ENCODE peak calls at places on chromosome 21, in seven cellular contexts. T is fibroblast of lung, V is OCI-LY7, R is mesenchymal stem cell, Q is IMR-90, Z is HCT116, H is PC-3. F is an unnamed sample. For H3K4me1, the result is how much of the 10 kb centered on the place peaks cover.

GRCh38 chr21:46124083-46124925 is 26.4 kb downstream of the COL6A2 start:
- DNase-seq in T (no peak), V (no peak), R (no peak), Q (no peak), Z (no peak), H (no peak), F (no peak)

GRCh38 chr21:37793660-37794059 is 122.6 kb downstream of the KCNJ6 start:
- DNase-seq in T (peak), V (no peak), R (peak), Q (peak), Z (no peak), H (no peak), F (no peak)

GRCh38 chr21:17729455-17729854 is 89.7 kb downstream of the C21orf91 start:
- DNase-seq in T (no peak), V (no peak), R (no peak), Q (no peak), Z (no peak), H (no peak), F (no peak)

GRCh38 chr21:25176637-25177412 is 430.5 kb downstream of the MRPL39 start:
- DNase-seq in T (peak), V (no peak), R (no peak), Q (peak), Z (no peak), H (peak), F (no peak)

GRCh38 chr21:41164981-41165650 is 2.8 kb upstream of the BACE2 start:
- DNase-seq in T (peak), V (no peak), R (no peak), Q (peak), Z (no peak), H (peak), F (peak)

GRCh38 chr21:14766241-14766640 is 220.1 kb upstream of the SAMSN1 start:
- DNase-seq in T (no peak), V (peak), R (no peak), Q (no peak), Z (peak), H (peak), F (no peak)

GRCh38 chr21:18705971-18706370 is 302.4 kb upstream of the TMPRSS15 start:
- DNase-seq in T (no peak), V (no peak), R (no peak), Q (no peak), Z (no peak), H (peak), F (peak)

GRCh38 chr21:14545906-14546480 is at the start of gene SAMSN1:
- DNase-seq in T (no peak), V (no peak), R (peak), Q (no peak), Z (no peak), H (peak), F (peak)

GRCh38 chr21:25424674-25425073 is 182.6 kb downstream of the MRPL39 start:
- DNase-seq in T (no peak), V (no peak), R (no peak), Q (no peak), Z (no peak), H (no peak), F (no peak)

GRCh38 chr21:31107151-31107785 is 69.0 kb upstream of the KRTAP19-8 start:
- DNase-seq in T (no peak), V (no peak), R (peak), Q (peak), Z (no peak), H (no peak), F (no peak)

DNA sequence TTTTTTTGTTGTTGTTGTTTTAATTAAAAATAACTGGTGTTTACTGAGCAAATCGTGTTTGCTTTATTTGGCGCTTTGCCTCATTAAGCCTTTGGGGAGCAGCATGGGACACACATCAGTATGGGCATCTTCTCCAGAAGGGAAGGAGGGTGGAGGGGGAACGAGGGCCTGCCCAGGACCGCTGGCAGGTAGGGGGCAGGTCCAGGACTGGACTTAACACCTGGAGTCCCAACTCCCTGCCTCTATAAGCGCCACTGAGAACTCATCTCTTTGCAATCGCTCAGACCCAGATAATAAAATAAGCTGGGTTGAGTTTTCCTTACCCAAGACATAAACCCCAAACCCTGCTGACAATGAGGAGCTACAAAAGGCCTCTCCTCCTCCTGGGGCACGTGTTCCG is 15.1 kb downstream of the ABCG1 start:
- DNase-seq in T (no peak), V (no peak), R (no peak), Q (no peak), Z (no peak), H (no peak), F (no peak)
- H3K27ac ChIP-seq in T (no peak), V (peak), R (no peak), Q (peak), Z (peak), H (no peak), F (peak)

GRCh38 chr21:36511484-36512227 is 31.7 kb upstream of the CLDN14 start:
- DNase-seq in T (peak), V (peak), R (no peak), Q (peak), Z (no peak), H (no peak), F (peak)

GRCh38 chr21:36510911-36511310 is 31.0 kb upstream of the CLDN14 start:
- DNase-seq in T (no peak), V (no peak), R (no peak), Q (no peak), Z (no peak), H (no peak), F (no peak)

GRCh38 chr21:36509966-36510742 is 30.2 kb upstream of the CLDN14 start:
- DNase-seq in T (no peak), V (no peak), R (no peak), Q (no peak), Z (no peak), H (peak), F (peak)

GRCh38 chr21:36513430-36513829 is 33.5 kb upstream of the CLDN14 start:
- DNase-seq in T (no peak), V (peak), R (no peak), Q (no peak), Z (no peak), H (no peak), F (no peak)

DNA sequence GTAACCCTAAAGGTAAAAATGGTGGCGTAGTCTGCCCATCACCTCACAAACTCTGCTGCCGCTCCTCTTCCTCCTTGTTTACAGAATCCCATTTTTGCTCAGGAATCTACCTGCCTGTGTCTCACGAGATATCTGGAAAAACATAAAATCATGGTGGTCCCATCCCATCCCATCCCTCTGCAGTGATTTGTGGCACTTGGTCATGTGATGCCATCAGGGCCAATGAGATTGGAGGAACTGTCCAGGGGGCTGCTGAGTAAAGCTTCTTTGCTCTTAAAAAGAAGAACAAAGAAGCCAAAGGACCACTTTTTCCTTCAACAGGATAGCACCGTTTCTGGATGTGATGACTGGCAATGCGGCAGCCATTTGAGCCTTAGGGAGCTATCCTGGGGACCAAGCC is 33.0 kb upstream of the CLDN14 start:
- DNase-seq in T (no peak), V (no peak), R (no peak), Q (no peak), Z (no peak), H (no peak), F (no peak)
- H3K4me1 ChIP-seq in T (under half), V (half or more), R (under half), Q (under half), Z (under half), H (under half), F (under half)

DNA sequence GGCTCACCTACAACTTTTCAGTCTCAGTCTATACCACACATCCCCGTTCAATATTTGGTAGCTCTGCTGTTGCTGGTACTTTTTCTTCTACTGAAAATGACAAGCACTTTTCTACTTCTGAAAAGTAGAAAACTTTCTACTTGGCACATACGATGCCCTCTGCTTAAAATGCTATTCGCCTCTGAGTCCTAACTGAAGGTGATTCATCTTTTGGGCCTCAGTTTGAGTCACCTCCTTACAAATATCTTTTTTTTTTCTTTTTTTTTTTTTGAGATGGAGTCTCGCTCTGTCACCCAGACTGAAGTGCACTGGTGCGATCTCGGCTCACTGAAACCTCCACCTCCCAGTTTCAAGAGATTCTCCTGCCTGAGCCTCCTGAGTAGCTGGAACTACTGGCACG is 136.0 kb upstream of the CYYR1 start:
- DNase-seq in T (peak), V (no peak), R (no peak), Q (peak), Z (no peak), H (peak), F (no peak)
- H3K4me2 ChIP-seq in T (no peak), V (no peak), R (no peak), Q (no peak), Z (no peak), H (peak), F (no peak)

GRCh38 chr21:27571706-27572105 is 604.8 kb upstream of the ADAMTS5 start:
- DNase-seq in T (peak), V (no peak), R (peak), Q (peak), Z (no peak), H (peak), F (no peak)

GRCh38 chr21:27569091-27569490 is 602.2 kb upstream of the ADAMTS5 start:
- DNase-seq in T (peak), V (no peak), R (no peak), Q (peak), Z (no peak), H (no peak), F (no peak)

GRCh38 chr21:27569831-27570230 is 602.9 kb upstream of the ADAMTS5 start:
- DNase-seq in T (no peak), V (no peak), R (peak), Q (no peak), Z (no peak), H (no peak), F (peak)

GRCh38 chr21:27570306-27570868 is 603.5 kb upstream of the ADAMTS5 start:
- DNase-seq in T (peak), V (no peak), R (peak), Q (peak), Z (no peak), H (peak), F (peak)

GRCh38 chr21:27572681-27573080 is 605.8 kb upstream of the ADAMTS5 start:
- DNase-seq in T (peak), V (no peak), R (peak), Q (peak), Z (no peak), H (peak), F (no peak)
- H3K27ac ChIP-seq in T (peak), V (no peak), R (peak), Q (peak), Z (no peak), H (peak), F (no peak)

GRCh38 chr21:44913425-44914175 is 7.1 kb downstream of the ITGB2 start:
- DNase-seq in T (no peak), V (no peak), R (no peak), Q (no peak), Z (no peak), H (no peak), F (no peak)
- H3K4me1 ChIP-seq in T (under half), V (under half), R (under half), Q (under half), Z (under half), H (half or more), F (under half)

GRCh38 chr21:28427356-28428022 is 565.2 kb downstream of the LTN1 start:
- DNase-seq in T (peak), V (no peak), R (no peak), Q (peak), Z (no peak), H (peak), F (no peak)
- H3K4me2 ChIP-seq in T (no peak), V (no peak), R (no peak), Q (peak), Z (no peak), H (peak), F (no peak)

F was measured in endothelial cell of umbilical vein.